ENCODE peak calls at places on chromosomes 6 and 20, in six cellular contexts. T is body of pancreas, K is ovary, F is tibial artery, V is bronchial epithelial cell, I is astrocyte of the spinal cord. Q is an unnamed sample.

GRCh38 chr20:4764805-4765204 is 43.1 kb downstream of the PRND start:
- DNase-seq in T (no peak), I (no peak), V (no peak), F (no peak), K (no peak), Q (no peak)

GRCh38 chr6:129607581-129608186 is 102.3 kb downstream of the ARHGAP18 start:
- DNase-seq in V (no peak), F (no peak), I (peak), K (no peak), T (no peak), Q (peak)

GRCh38 chr6:135901776-135902524 is 50.4 kb downstream of the PDE7B start:
- DNase-seq in T (peak), F (peak), K (peak), V (peak), I (peak), Q (peak)

GRCh38 chr20:20037960-20038359 is 14.3 kb downstream of the CRNKL1 start:
- DNase-seq in K (no peak), V (no peak), F (no peak), I (peak), T (no peak), Q (peak)

GRCh38 chr20:41161886-41162285 is 24.5 kb downstream of the PLCG1 start:
- DNase-seq in V (no peak), K (no peak), T (no peak), I (no peak), F (no peak), Q (no peak)

GRCh38 chr20:37898301-37899104 is 4.4 kb upstream of the VSTM2L start:
- DNase-seq in I (no peak), K (no peak), T (no peak), F (no peak), V (peak), Q (peak)

GRCh38 chr6:96626749-96627353 is 63.9 kb downstream of the FHL5 start:
- DNase-seq in V (peak), I (peak), F (no peak), T (no peak), K (no peak), Q (peak)

GRCh38 chr6:116764557-116764960 is 960 bp downstream of the FAM162B start:
- DNase-seq in V (no peak), K (peak), T (no peak), I (no peak), F (no peak), Q (no peak)

GRCh38 chr6:1335367-1336037 is 23.6 kb downstream of the FOXQ1 start:
- DNase-seq in I (peak), T (peak), K (no peak), F (no peak), V (peak), Q (peak)

GRCh38 chr6:111614833-111615582 is 9.3 kb upstream of the TRAF3IP2 start:
- DNase-seq in T (no peak), K (no peak), I (no peak), V (no peak), F (no peak), Q (no peak)

GRCh38 chr6:157326979-157327378 is 3.7 kb upstream of the TMEM242 start:
- DNase-seq in F (no peak), V (no peak), K (no peak), I (no peak), T (no peak), Q (peak)

GRCh38 chr20:64212750-64213149 is 42.8 kb upstream of the PCMTD2 start:
- DNase-seq in T (peak), F (no peak), K (peak), I (peak), V (peak), Q (peak)

GRCh38 chr20:63050406-63050805 is 43.6 kb upstream of the BHLHE23 start:
- DNase-seq in K (no peak), I (no peak), F (no peak), T (no peak), V (no peak), Q (no peak)

GRCh38 chr20:5806457-5807263 is 56.5 kb downstream of the SHLD1 start:
- DNase-seq in F (no peak), T (no peak), V (no peak), K (no peak), I (no peak), Q (no peak)

GRCh38 chr6:90286884-90287488 is 9.7 kb downstream of the BACH2 start:
- DNase-seq in F (no peak), K (peak), I (peak), V (peak), T (peak), Q (peak)

GRCh38 chr6:159041181-159041580 is 3.6 kb downstream of the TAGAP start:
- DNase-seq in T (no peak), K (no peak), I (no peak), F (no peak), V (no peak), Q (no peak)

GRCh38 chr6:104540743-104541142 is 319.0 kb downstream of the HACE1 start:
- DNase-seq in V (no peak), I (peak), F (no peak), T (no peak), K (no peak), Q (peak)

GRCh38 chr6:67812693-67813092 is 822.4 kb upstream of the ADGRB3 start:
- DNase-seq in V (no peak), T (no peak), F (no peak), I (no peak), K (no peak), Q (no peak)

GRCh38 chr20:32987044-32987825 is 17.0 kb downstream of the SUN5 start:
- DNase-seq in T (no peak), I (no peak), F (no peak), V (no peak), K (no peak), Q (no peak)

GRCh38 chr6:69901361-69901760 is 35.0 kb downstream of the COL19A1 start:
- DNase-seq in I (no peak), K (no peak), T (no peak), F (no peak), V (no peak), Q (no peak)

GRCh38 chr6:39240155-39240757 is 11.0 kb upstream of the KCNK5 start:
- DNase-seq in V (peak), K (no peak), F (no peak), I (no peak), T (no peak), Q (no peak)

GRCh38 chr6:52495859-52496396 is 75.8 kb downstream of the EFHC1 start:
- DNase-seq in T (no peak), K (no peak), V (no peak), F (no peak), I (no peak), Q (peak)

GRCh38 chr6:155212616-155213380 is 51.0 kb upstream of the CLDN20 start:
- DNase-seq in V (no peak), T (no peak), K (no peak), I (no peak), F (no peak), Q (no peak)

GRCh38 chr20:49711331-49711987 is 2.2 kb downstream of the B4GALT5 start:
- DNase-seq in I (no peak), F (no peak), V (no peak), T (no peak), K (no peak), Q (no peak)
- H3K4me3 ChIP-seq in I (peak), F (peak), V (no peak), T (no peak), K (peak), Q (peak)

GRCh38 chr6:134722996-134723871 is 226.7 kb downstream of the ALDH8A1 start:
- DNase-seq in I (peak), F (no peak), V (no peak), T (no peak), K (no peak), Q (peak)

GRCh38 chr6:134722429-134722828 is 227.5 kb downstream of the ALDH8A1 start:
- DNase-seq in K (no peak), V (no peak), I (peak), T (no peak), F (no peak), Q (no peak)

GRCh38 chr6:134719850-134720249 is 230.1 kb downstream of the ALDH8A1 start:
- DNase-seq in I (no peak), V (no peak), K (no peak), T (no peak), F (no peak), Q (peak)

GRCh38 chr6:134721095-134721400 is 228.9 kb downstream of the ALDH8A1 start:
- DNase-seq in V (no peak), F (no peak), T (no peak), I (no peak), K (no peak), Q (no peak)

GRCh38 chr6:134720353-134721094 is 229.4 kb downstream of the ALDH8A1 start:
- DNase-seq in I (no peak), F (no peak), T (peak), V (no peak), K (no peak), Q (peak)
- TF ChIP-seq CTCF in I (no peak), F (no peak), T (no peak), V (no peak), K (no peak), Q (no peak)

DNA sequence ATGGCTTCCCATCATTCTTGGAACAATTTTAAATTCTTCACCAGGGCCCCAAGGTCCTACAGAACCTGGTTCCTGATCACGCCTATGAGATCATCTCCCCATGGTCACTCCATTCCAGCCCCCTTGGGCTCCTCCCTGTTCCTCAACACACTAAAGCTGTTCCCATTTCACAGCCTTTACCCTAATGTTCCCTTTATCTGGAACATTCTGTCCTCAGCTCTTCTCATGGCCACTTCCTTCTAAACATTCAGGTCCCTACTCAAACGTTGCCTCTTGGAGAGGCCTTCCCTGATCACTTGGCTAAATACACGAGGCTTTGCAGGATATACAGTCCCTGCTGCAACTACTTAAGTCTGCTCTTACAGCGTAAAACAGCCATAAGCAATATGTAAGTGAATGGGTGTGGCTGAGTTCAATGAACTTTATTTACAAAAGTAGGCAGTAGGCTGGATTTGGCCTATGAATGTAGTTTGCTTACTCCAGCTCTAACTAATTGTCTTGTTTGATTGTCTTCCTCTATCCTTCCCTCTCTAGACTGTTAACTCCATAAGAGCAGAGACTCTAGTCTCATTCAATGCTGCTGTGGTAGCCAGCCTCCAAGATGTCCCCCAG is 29.5 kb upstream of the TTPAL start:
- DNase-seq in K (no peak), T (no peak), F (no peak), V (no peak), I (no peak), Q (no peak)
- H3K4me3 ChIP-seq in K (no peak), T (no peak), F (no peak), V (no peak), I (no peak), Q (no peak)

DNA sequence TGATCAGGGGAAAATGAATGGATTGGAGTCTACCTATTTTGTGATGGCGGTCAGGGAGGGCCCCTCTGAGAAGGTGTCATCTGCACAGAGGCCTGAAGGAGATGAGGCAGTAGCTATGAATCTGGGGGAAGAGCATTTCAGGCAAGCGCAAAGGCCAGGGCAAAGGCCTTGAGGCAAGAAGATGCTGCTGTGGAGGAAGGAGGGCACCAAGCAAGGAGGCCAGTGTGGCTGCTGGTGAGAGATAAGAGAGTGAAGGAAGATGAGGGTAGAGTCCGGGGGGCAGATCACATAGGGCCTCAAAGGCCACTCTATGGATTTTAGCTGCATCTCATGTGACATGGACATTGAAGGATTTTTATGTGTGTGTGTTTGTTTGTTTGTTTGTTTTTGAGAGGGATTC is 20.6 kb upstream of the CSNK2A1 start:
- DNase-seq in K (no peak), F (no peak), V (no peak), I (no peak), T (no peak), Q (no peak)
- TF ChIP-seq CTCF in K (no peak), F (no peak), V (no peak), I (no peak), T (no peak), Q (no peak)

GRCh38 chr6:42704251-42704936 is 18.0 kb downstream of the PRPH2 start:
- DNase-seq in F (no peak), T (peak), V (no peak), K (peak), I (no peak), Q (peak)
- H3K4me3 ChIP-seq in F (no peak), T (no peak), V (no peak), K (peak), I (peak), Q (peak)

GRCh38 chr20:10178091-10178490 is 40.5 kb upstream of the SNAP25 start:
- DNase-seq in K (no peak), V (no peak), F (no peak), I (no peak), T (no peak), Q (no peak)

GRCh38 chr20:10177326-10177725 is 41.3 kb upstream of the SNAP25 start:
- DNase-seq in K (no peak), F (no peak), V (no peak), T (no peak), I (peak), Q (no peak)

GRCh38 chr20:10178727-10179313 is 39.8 kb upstream of the SNAP25 start:
- DNase-seq in I (no peak), F (no peak), K (no peak), T (no peak), V (peak), Q (no peak)

GRCh38 chr20:10179574-10180298 is 38.9 kb upstream of the SNAP25 start:
- DNase-seq in I (no peak), V (no peak), T (no peak), K (no peak), F (no peak), Q (peak)
- TF ChIP-seq CTCF in I (peak), V (peak), T (no peak), K (no peak), F (no peak), Q (peak)

GRCh38 chr6:166639921-166640320 is 12.9 kb upstream of the RPS6KA2 start:
- DNase-seq in I (no peak), T (no peak), V (no peak), F (no peak), K (no peak), Q (no peak)
- H3K4me3 ChIP-seq in I (no peak), T (no peak), V (no peak), F (no peak), K (no peak), Q (no peak)

GRCh38 chr20:18272451-18272850 is 15.9 kb upstream of the ZNF133 start:
- DNase-seq in T (no peak), K (no peak), I (no peak), V (peak), F (no peak), Q (peak)
- TF ChIP-seq CTCF in T (no peak), K (no peak), I (no peak), V (peak), F (no peak), Q (peak)

DNA sequence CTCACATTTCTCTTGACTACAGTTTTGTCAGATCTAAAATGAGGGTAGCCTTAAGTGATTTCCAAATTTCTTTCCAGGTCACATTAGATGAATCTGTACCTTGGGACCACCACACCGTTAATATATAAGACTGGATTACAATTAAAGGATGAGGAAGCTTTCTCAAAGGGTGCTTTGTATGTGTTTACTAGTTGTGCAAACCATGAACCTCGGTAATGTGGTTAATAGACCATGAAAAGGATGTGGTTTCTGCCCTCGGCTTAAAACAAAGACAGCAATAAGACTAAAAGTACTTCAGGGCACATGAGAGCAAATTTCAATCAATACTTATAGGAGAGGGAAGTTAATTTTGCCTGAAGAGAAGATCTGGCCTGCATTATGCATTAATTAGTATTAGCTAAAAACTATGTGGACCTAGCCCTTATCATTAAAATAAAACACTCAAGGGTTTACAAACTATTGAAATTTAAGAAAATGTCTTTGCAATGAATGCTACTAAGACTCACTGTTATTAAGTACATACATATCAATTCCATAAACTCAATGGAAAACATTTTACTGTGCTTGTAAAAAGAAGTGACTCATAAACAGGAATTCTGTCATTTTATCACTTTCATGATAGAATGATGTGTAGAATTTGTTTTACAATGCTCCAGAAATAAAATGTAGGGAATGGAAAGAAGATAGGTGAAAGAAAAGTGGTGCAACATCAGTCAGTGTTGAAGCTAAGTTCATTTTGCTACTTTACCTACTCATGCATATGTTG is 936 bp upstream of the TMX4 start:
- DNase-seq in K (no peak), V (no peak), I (peak), F (no peak), T (no peak), Q (no peak)
- H3K4me3 ChIP-seq in K (peak), V (no peak), I (no peak), F (peak), T (no peak), Q (no peak)

GRCh38 chr20:60203451-60203850 is 245.2 kb downstream of the CDH26 start:
- DNase-seq in T (no peak), I (no peak), F (no peak), K (no peak), V (peak), Q (no peak)

GRCh38 chr20:60202046-60202445 is 243.8 kb downstream of the CDH26 start:
- DNase-seq in F (no peak), I (no peak), V (peak), K (no peak), T (no peak), Q (no peak)

GRCh38 chr20:60209048-60209447 is 250.8 kb downstream of the CDH26 start:
- DNase-seq in I (no peak), F (no peak), T (no peak), V (no peak), K (no peak), Q (no peak)

GRCh38 chr20:60204601-60205000 is 246.4 kb downstream of the CDH26 start:
- DNase-seq in K (no peak), I (no peak), F (no peak), V (no peak), T (no peak), Q (no peak)

GRCh38 chr20:60206259-60206658 is 248.0 kb downstream of the CDH26 start:
- DNase-seq in K (no peak), V (peak), I (peak), T (no peak), F (no peak), Q (peak)
- TF ChIP-seq CTCF in K (no peak), V (peak), I (peak), T (no peak), F (no peak), Q (peak)